ENCODE peak calls at places on chromosomes 12 and 14, in six cellular contexts. J is brain microvascular endothelial cell, W is cardiac fibroblast, T is astrocyte of the cerebellum, G is right lobe of liver, L is cardiac muscle cell. B is an unnamed sample.

GRCh38 chr12:95709152-95709551 is 81.4 kb downstream of the NTN4 start:
- DNase-seq in J (no peak), W (no peak), T (no peak), G (no peak), L (no peak), B (no peak)

GRCh38 chr12:132786192-132786591 is 24.6 kb upstream of the ANKLE2 start:
- DNase-seq in J (no peak), W (no peak), T (no peak), G (no peak), L (no peak), B (no peak)

GRCh38 chr12:132211811-132212210 is 67.6 kb downstream of the NOC4L start:
- DNase-seq in J (no peak), W (no peak), T (no peak), G (no peak), L (no peak), B (no peak)

GRCh38 chr14:20489093-20489994 is 16.0 kb upstream of the RNASE10 start:
- DNase-seq in J (no peak), W (peak; percentile 71), T (no peak), G (no peak), L (no peak), B (no peak)

GRCh38 chr14:23564876-23565275 is 2.7 kb downstream of the AP1G2 start:
- DNase-seq in J (no peak), W (no peak), T (no peak), G (no peak), L (no peak), B (no peak)

GRCh38 chr12:131128556-131128955 is 174.8 kb downstream of the ADGRD1 start:
- DNase-seq in J (no peak), W (no peak), T (no peak), G (no peak), L (no peak), B (no peak)

GRCh38 chr14:100237735-100238418 is 1.1 kb upstream of the YY1 start:
- DNase-seq in J (no peak), W (peak; percentile 58), T (no peak), G (peak; percentile 61), L (peak; percentile 79), B (peak; percentile 47)

GRCh38 chr14:76514599-76514998 is 138.7 kb downstream of the ESRRB start:
- DNase-seq in J (no peak), W (peak; percentile 3), T (no peak), G (peak; percentile 33), L (no peak), B (no peak)

GRCh38 chr12:9651265-9651729 is 18.2 kb upstream of the CLEC2D start:
- DNase-seq in J (peak; percentile 43), W (peak; percentile 81), T (peak; percentile 38), G (no peak), L (no peak), B (no peak)

GRCh38 chr14:33800735-33801163 is 150.1 kb downstream of the EGLN3 start:
- DNase-seq in J (no peak), W (no peak), T (no peak), G (no peak), L (no peak), B (no peak)

GRCh38 chr12:46179693-46180452 is 89.0 kb downstream of the SLC38A1 start:
- DNase-seq in J (no peak), W (no peak), T (no peak), G (no peak), L (no peak), B (no peak)

GRCh38 chr14:100854435-100854834 is 28.5 kb downstream of the MEG3 start:
- DNase-seq in J (no peak), W (no peak), T (no peak), G (no peak), L (no peak), B (no peak)

GRCh38 chr12:51318846-51319570 is 5.0 kb downstream of the BIN2 start:
- DNase-seq in J (no peak), W (peak; percentile 6), T (no peak), G (no peak), L (no peak), B (no peak)

GRCh38 chr12:39905152-39905551 is 200.7 kb downstream of the SLC2A13 start:
- DNase-seq in J (no peak), W (peak; percentile 39), T (peak; percentile 1), G (no peak), L (no peak), B (no peak)

GRCh38 chr12:65822732-65823480 is 1.4 kb upstream of the HMGA2 start:
- DNase-seq in J (peak; percentile 69), W (peak; percentile 81), T (peak; percentile 52), G (no peak), L (peak; percentile 87), B (no peak)

GRCh38 chr12:3530548-3530947 is 39.5 kb downstream of the PRMT8 start:
- DNase-seq in J (no peak), W (no peak), T (no peak), G (no peak), L (no peak), B (no peak)

GRCh38 chr14:78403278-78403815 is 233.2 kb downstream of the NRXN3 start:
- DNase-seq in J (peak; percentile 29), W (peak; percentile 44), T (peak; percentile 81), G (no peak), L (no peak), B (no peak)

GRCh38 chr12:52029686-52030085 is 21.6 kb upstream of the NR4A1 start:
- DNase-seq in J (peak; percentile 78), W (no peak), T (no peak), G (no peak), L (peak; percentile 91), B (no peak)

GRCh38 chr12:49930515-49931288 is 19.8 kb upstream of the AQP2 start:
- DNase-seq in J (peak; percentile 60), W (peak; percentile 82), T (no peak), G (no peak), L (no peak), B (no peak)

GRCh38 chr14:55965851-55966250 is 152.4 kb upstream of the PELI2 start:
- DNase-seq in J (no peak), W (no peak), T (peak; percentile 34), G (no peak), L (no peak), B (no peak)

GRCh38 chr12:10115311-10115710 is 14.7 kb downstream of the CLEC7A start:
- DNase-seq in J (no peak), W (no peak), T (no peak), G (no peak), L (no peak), B (no peak)

GRCh38 chr12:6528539-6529235 is 5.6 kb upstream of the GAPDH start:
- DNase-seq in J (no peak), W (no peak), T (no peak), G (no peak), L (no peak), B (no peak)

GRCh38 chr14:104993808-104994591 is 8.4 kb downstream of the CLBA1 start:
- DNase-seq in J (no peak), W (no peak), T (no peak), G (no peak), L (no peak), B (no peak)

GRCh38 chr12:107025691-107026090 is 38.7 kb upstream of the MTERF2 start:
- DNase-seq in J (no peak), W (no peak), T (no peak), G (no peak), L (no peak), B (no peak)

GRCh38 chr12:49515266-49515665 is 23.6 kb upstream of the KCNH3 start:
- DNase-seq in J (peak; percentile 79), W (peak; percentile 85), T (peak; percentile 73), G (peak; percentile 34), L (no peak), B (no peak)

GRCh38 chr14:84976805-84977204 is 553.1 kb upstream of the FLRT2 start:
- DNase-seq in J (no peak), W (no peak), T (no peak), G (no peak), L (no peak), B (no peak)

GRCh38 chr14:58746261-58746660 is 108.5 kb downstream of the DACT1 start:
- DNase-seq in J (peak; percentile 56), W (peak; percentile 85), T (peak; percentile 29), G (no peak), L (no peak), B (no peak)

GRCh38 chr12:14950982-14951746 is 10.2 kb downstream of the ARHGDIB start:
- DNase-seq in J (no peak), W (peak; percentile 44), T (no peak), G (no peak), L (peak; percentile 69), B (no peak)

GRCh38 chr14:89325959-89326358 is 91.1 kb downstream of the FOXN3 start:
- DNase-seq in J (no peak), W (no peak), T (no peak), G (no peak), L (no peak), B (no peak)

DNA sequence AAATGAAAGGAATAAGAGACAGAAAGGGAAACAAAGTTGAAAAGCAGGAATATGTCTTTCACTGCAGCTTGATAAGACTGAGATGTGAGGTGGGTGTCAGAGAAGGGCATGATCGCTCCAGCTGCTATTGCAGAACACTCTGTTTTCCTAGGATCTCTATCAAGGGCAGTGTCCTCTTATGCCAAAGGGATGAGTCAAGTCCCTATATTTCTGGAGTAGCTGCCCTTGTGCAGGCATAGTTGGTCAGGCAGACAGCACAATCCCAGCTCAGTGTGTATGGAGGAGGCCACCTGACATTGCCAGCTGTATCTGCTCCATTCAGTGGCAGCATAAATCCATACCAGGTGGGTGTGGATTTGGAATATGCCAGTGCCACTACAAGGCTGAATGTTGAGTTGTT is 101.6 kb downstream of the DAD1 start:
- DNase-seq in J (no peak), W (no peak), T (no peak), G (no peak), L (no peak), B (no peak)
- TF ChIP-seq CTCF in J (no peak), W (no peak), T (no peak), G (no peak), L (no peak), B (no peak)

DNA sequence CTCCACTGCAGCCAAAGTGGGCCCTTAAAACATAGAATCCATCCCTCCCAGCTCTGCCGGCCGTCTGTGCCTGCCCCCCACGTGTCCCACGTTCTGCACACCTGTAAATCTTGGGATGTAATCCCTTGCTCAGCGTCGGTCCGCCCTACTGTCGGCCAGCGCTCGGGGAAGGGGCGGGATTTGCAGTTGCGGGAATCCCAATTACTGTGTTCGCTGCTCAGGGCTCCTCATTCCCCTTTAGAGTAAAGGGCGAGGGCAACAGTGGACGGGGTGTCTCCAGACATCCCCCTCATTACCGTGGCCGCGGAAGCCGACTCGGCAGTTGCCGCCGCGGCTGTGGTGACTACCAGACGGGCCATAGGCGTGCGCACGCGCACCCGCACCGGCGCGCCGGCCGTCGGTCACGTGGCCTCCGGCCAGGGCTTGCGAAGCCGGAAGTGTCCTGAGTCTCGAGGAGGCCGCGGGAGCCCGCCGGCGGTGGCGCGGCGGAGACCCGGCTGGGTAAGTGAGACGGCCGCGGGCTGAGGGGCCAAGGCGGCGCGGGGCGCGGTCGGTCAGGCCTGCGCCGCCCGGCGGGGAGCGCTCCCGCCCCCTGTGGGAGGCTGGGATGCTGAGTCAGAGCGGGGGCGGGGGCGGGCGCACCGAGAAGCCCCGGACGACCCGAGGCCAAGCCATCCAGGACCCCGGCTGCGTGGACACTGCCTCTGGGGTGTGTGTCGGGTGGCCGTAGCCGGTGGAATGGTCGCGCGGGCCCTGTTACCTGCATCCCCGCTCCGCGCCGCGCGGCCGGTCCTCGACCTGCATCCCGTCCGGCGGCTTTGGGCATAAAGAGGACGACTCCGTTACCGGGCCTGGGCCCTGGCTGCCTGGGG is at the start of gene TBK1:
- DNase-seq in J (peak; percentile 83), W (peak; percentile 85), T (peak; percentile 41), G (peak; percentile 92), L (peak; percentile 92), B (peak; percentile 82)
- TF ChIP-seq CTCF in J (no peak), W (no peak), T (no peak), G (no peak), L (no peak), B (no peak)

GRCh38 chr12:54824402-54824801 is 29.9 kb upstream of the MUCL1 start:
- DNase-seq in J (no peak), W (no peak), T (no peak), G (no peak), L (no peak), B (no peak)
- TF ChIP-seq CTCF in J (no peak), W (peak; percentile 33), T (no peak), G (peak; percentile 27), L (no peak), B (no peak)

GRCh38 chr14:103711516-103712431 is 3.5 kb downstream of the XRCC3 start:
- DNase-seq in J (no peak), W (no peak), T (no peak), G (no peak), L (no peak), B (no peak)
- TF ChIP-seq CTCF in J (no peak), W (no peak), T (no peak), G (no peak), L (no peak), B (no peak)

B was measured in activated B cell treated with CpG ODN at 0.5 μM for 24 hours.